ENCODE peak calls at places on chromosomes 11 and 22, in six cellular contexts. X is skeletal muscle cell; P is frontal cortex; H is spleen; I is stimulated activated CD4-positive, alpha-beta T cell treated with anti-CD3 and anti-CD28 coated beads, Interleukin-12 subunit alpha, Interleukin-12 subunit beta, amount 100 ng/mL, for 4 hours; Q is astrocyte of the spinal cord. U is an unnamed sample.

GRCh38 chr22:38947321-38948112 is 9.9 kb upstream of the APOBEC3A start:
- DNase-seq in H (no peak), P (no peak), Q (no peak), I (no peak), X (no peak), U (no peak)

GRCh38 chr11:87304350-87304749 is 266.6 kb downstream of the TMEM135 start:
- DNase-seq in H (no peak), I (no peak), X (no peak), Q (no peak), P (no peak), U (no peak)

GRCh38 chr22:20033045-20033706 is 12.3 kb downstream of the TANGO2 start:
- DNase-seq in X (no peak), H (no peak), I (no peak), Q (no peak), P (peak), U (no peak)

GRCh38 chr11:19226378-19227195 is 14.2 kb downstream of the E2F8 start:
- DNase-seq in X (no peak), I (no peak), Q (no peak), H (no peak), P (no peak), U (no peak)

GRCh38 chr11:689630-690029 is 5.4 kb downstream of the DEAF1 start:
- DNase-seq in P (no peak), Q (peak), H (no peak), I (no peak), X (no peak), U (no peak)

GRCh38 chr22:50267591-50268390 is 2.4 kb downstream of the MAPK11 start:
- DNase-seq in Q (peak), X (no peak), I (peak), H (no peak), P (peak), U (peak)

GRCh38 chr22:44889233-44889878 is 120.4 kb downstream of the PHF21B start:
- DNase-seq in X (no peak), Q (no peak), P (no peak), H (peak), I (no peak), U (no peak)

GRCh38 chr22:20881869-20882815 is 23.3 kb downstream of the SNAP29 start:
- DNase-seq in X (no peak), P (no peak), H (no peak), I (no peak), Q (no peak), U (no peak)

GRCh38 chr11:46121724-46122477 is 647 bp upstream of the PHF21A start:
- DNase-seq in Q (peak), P (no peak), I (peak), X (peak), H (peak), U (peak)

GRCh38 chr22:43000441-43001175 is 14.3 kb downstream of the PACSIN2 start:
- DNase-seq in P (no peak), I (peak), Q (peak), H (no peak), X (no peak), U (no peak)

GRCh38 chr22:48093981-48094380 is 1331.5 kb downstream of the TBC1D22A start:
- DNase-seq in H (no peak), P (no peak), Q (no peak), I (no peak), X (no peak), U (no peak)

GRCh38 chr11:69308936-69309799 is 15.2 kb downstream of the MYEOV start:
- DNase-seq in I (no peak), Q (no peak), P (no peak), X (no peak), H (no peak), U (no peak)

GRCh38 chr22:30420401-30421178 is 5.0 kb upstream of the MTFP1 start:
- DNase-seq in X (peak), P (no peak), I (no peak), Q (peak), H (no peak), U (no peak)

GRCh38 chr11:68798221-68798813 is 43.4 kb downstream of the CPT1A start:
- DNase-seq in Q (no peak), X (no peak), P (no peak), I (peak), H (peak), U (peak)

GRCh38 chr11:69644071-69644961 is 3.4 kb downstream of the CCND1 start:
- DNase-seq in P (peak), X (peak), H (peak), I (no peak), Q (peak), U (no peak)

GRCh38 chr11:6526411-6527135 is 29.5 kb downstream of the DNHD1 start:
- DNase-seq in H (no peak), X (no peak), P (no peak), Q (no peak), I (no peak), U (no peak)

GRCh38 chr11:2891291-2891690 is 5.7 kb upstream of the CDKN1C start:
- DNase-seq in Q (peak), P (no peak), H (no peak), I (no peak), X (no peak), U (no peak)

GRCh38 chr11:61756452-61757212 is 4.2 kb downstream of the MYRF start:
- DNase-seq in I (no peak), P (no peak), Q (peak), H (no peak), X (peak), U (no peak)

GRCh38 chr11:127182586-127183203 is 182.1 kb upstream of the KIRREL3 start:
- DNase-seq in H (no peak), P (no peak), Q (no peak), I (no peak), X (no peak), U (no peak)

GRCh38 chr22:24465566-24465965 is 29.6 kb upstream of the UPB1 start:
- DNase-seq in P (no peak), Q (peak), H (no peak), I (no peak), X (no peak), U (no peak)

GRCh38 chr11:118088531-118088930 is 1.8 kb upstream of the SMIM35 start:
- DNase-seq in I (no peak), X (no peak), P (no peak), Q (peak), H (peak), U (peak)

GRCh38 chr11:120254788-120255518 is 15.0 kb downstream of the POU2F3 start:
- DNase-seq in H (peak), I (no peak), X (no peak), P (no peak), Q (no peak), U (no peak)

GRCh38 chr22:28942801-28943500 is 59.6 kb downstream of the ZNRF3 start:
- DNase-seq in P (no peak), H (no peak), I (no peak), X (no peak), Q (no peak), U (no peak)

GRCh38 chr11:125514336-125515101 is 18.5 kb upstream of the FEZ1 start:
- DNase-seq in H (no peak), X (no peak), P (no peak), I (peak), Q (peak), U (peak)

GRCh38 chr11:108897071-108897481 is 232.2 kb downstream of the DDX10 start:
- DNase-seq in X (no peak), H (no peak), I (no peak), P (no peak), Q (peak), U (no peak)

GRCh38 chr11:58395581-58395980 is 11.1 kb downstream of the OR5B3 start:
- DNase-seq in H (no peak), I (no peak), Q (no peak), P (no peak), X (no peak), U (no peak)

GRCh38 chr11:130634981-130635473 is 186.6 kb downstream of the ADAMTS15 start:
- DNase-seq in Q (peak), H (no peak), X (peak), I (no peak), P (no peak), U (no peak)

GRCh38 chr11:112771847-112772246 is 189.4 kb upstream of the NCAM1 start:
- DNase-seq in Q (no peak), I (no peak), X (no peak), H (no peak), P (no peak), U (no peak)

GRCh38 chr22:48576333-48577013 is 1251.2 kb downstream of the BRD1 start:
- DNase-seq in Q (no peak), H (no peak), X (no peak), I (no peak), P (peak), U (no peak)

GRCh38 chr11:38460901-38461300 is 1862.9 kb upstream of the RAG2 start:
- DNase-seq in H (no peak), Q (peak), X (peak), P (no peak), I (no peak), U (no peak)

GRCh38 chr11:1388763-1389102 is 1.0 kb upstream of the BRSK2 start:
- DNase-seq in X (no peak), H (no peak), Q (no peak), I (no peak), P (no peak), U (no peak)

GRCh38 chr11:129598378-129598777 is 217.3 kb upstream of the TMEM45B start:
- DNase-seq in X (no peak), H (no peak), I (no peak), Q (no peak), P (no peak), U (no peak)

GRCh38 chr11:132073787-132074186 is 703.4 kb downstream of the NTM start:
- DNase-seq in X (no peak), Q (no peak), P (no peak), I (no peak), H (no peak), U (no peak)